ENCODE peak calls at places on chromosomes 1 and 21, in ten cellular contexts. L, C, M, A, X, N, P, K, Y and V are unnamed samples.

GRCh38 chr1:155974208-155975165 is 3.9 kb downstream of the ARHGEF2 start:
- DNase-seq in L (no peak), C (no peak), M (no peak), A (no peak), X (no peak), N (no peak), P (no peak), K (no peak), Y (no peak), V (no peak)

GRCh38 chr1:18271336-18271735 is 163.7 kb downstream of the IGSF21 start:
- DNase-seq in L (no peak), C (no peak), M (no peak), A (no peak), X (no peak), N (no peak), P (no peak), K (no peak), Y (no peak), V (no peak)

GRCh38 chr1:244497805-244498204 is 36.7 kb downstream of the CATSPERE start:
- DNase-seq in L (no peak), C (no peak), M (no peak), A (no peak), X (no peak), N (peak), P (no peak), K (no peak), Y (peak), V (no peak)

GRCh38 chr1:7680791-7681165 is 90.3 kb upstream of the VAMP3 start:
- DNase-seq in L (no peak), C (no peak), M (no peak), A (no peak), X (no peak), N (no peak), P (no peak), K (no peak), Y (no peak), V (no peak)

GRCh38 chr1:198794498-198794897 is 155.7 kb downstream of the PTPRC start:
- DNase-seq in L (no peak), C (no peak), M (no peak), A (no peak), X (peak), N (peak), P (no peak), K (no peak), Y (peak), V (no peak)

GRCh38 chr1:206450271-206450670 is 20.0 kb upstream of the IKBKE start:
- DNase-seq in L (no peak), C (no peak), M (no peak), A (no peak), X (no peak), N (no peak), P (no peak), K (no peak), Y (no peak), V (no peak)

GRCh38 chr1:231629132-231629531 is 2.5 kb downstream of the DISC1 start:
- DNase-seq in L (no peak), C (no peak), M (no peak), A (no peak), X (peak), N (peak), P (no peak), K (no peak), Y (peak), V (peak)

GRCh38 chr1:224168859-224169380 is 14.1 kb upstream of the DEGS1 start:
- DNase-seq in L (peak), C (peak), M (peak), A (no peak), X (peak), N (peak), P (no peak), K (no peak), Y (peak), V (peak)

GRCh38 chr1:157829711-157830110 is 9.8 kb upstream of the FCRL1 start:
- DNase-seq in L (no peak), C (no peak), M (no peak), A (no peak), X (no peak), N (no peak), P (no peak), K (no peak), Y (no peak), V (no peak)

GRCh38 chr1:156464335-156464734 is 36.2 kb downstream of the MEF2D start:
- DNase-seq in L (no peak), C (no peak), M (no peak), A (no peak), X (no peak), N (no peak), P (no peak), K (no peak), Y (no peak), V (no peak)

GRCh38 chr21:37700641-37701202 is 215.5 kb downstream of the KCNJ6 start:
- DNase-seq in L (peak), C (no peak), M (peak), A (no peak), X (peak), N (peak), P (no peak), K (no peak), Y (peak), V (peak)

GRCh38 chr1:91529856-91530255 is 29.2 kb downstream of the CDC7 start:
- DNase-seq in L (peak), C (no peak), M (no peak), A (no peak), X (peak), N (peak), P (no peak), K (no peak), Y (peak), V (no peak)

GRCh38 chr1:59026472-59026948 is 242.7 kb upstream of the JUN start:
- DNase-seq in L (no peak), C (no peak), M (no peak), A (no peak), X (peak), N (peak), P (no peak), K (no peak), Y (peak), V (no peak)

GRCh38 chr1:83998205-83998598 is 730 bp downstream of the TTLL7 start:
- DNase-seq in L (no peak), C (peak), M (no peak), A (no peak), X (peak), N (no peak), P (no peak), K (no peak), Y (peak), V (no peak)

GRCh38 chr1:9166289-9167235 is 37.7 kb upstream of the GPR157 start:
- DNase-seq in L (no peak), C (no peak), M (no peak), A (no peak), X (peak), N (peak), P (no peak), K (peak), Y (peak), V (no peak)

GRCh38 chr1:64595871-64596515 is 126.1 kb downstream of the CACHD1 start:
- DNase-seq in L (no peak), C (no peak), M (no peak), A (no peak), X (no peak), N (no peak), P (no peak), K (no peak), Y (no peak), V (no peak)

GRCh38 chr1:12549460-12550349 is 68.3 kb downstream of the DHRS3 start:
- DNase-seq in L (peak), C (no peak), M (no peak), A (no peak), X (peak), N (peak), P (no peak), K (peak), Y (peak), V (no peak)

GRCh38 chr1:156115514-156116374 is 1.2 kb downstream of the LMNA start:
- DNase-seq in L (peak), C (peak), M (no peak), A (no peak), X (peak), N (peak), P (no peak), K (peak), Y (peak), V (no peak)

GRCh38 chr1:165645654-165646366 is 14.8 kb downstream of the MGST3 start:
- DNase-seq in L (peak), C (no peak), M (no peak), A (no peak), X (no peak), N (peak), P (no peak), K (no peak), Y (no peak), V (no peak)

GRCh38 chr1:202210370-202210769 is 16.8 kb downstream of the LGR6 start:
- DNase-seq in L (peak), C (no peak), M (no peak), A (no peak), X (peak), N (peak), P (no peak), K (peak), Y (no peak), V (no peak)